ENCODE peak calls at places on chromosome 13, in four cellular contexts. G is ovary, P is stomach, A is SJSA1. U is an unnamed sample.

GRCh38 chr13:98447881-98448641 is 128.8 kb downstream of the STK24 start:
- DNase-seq in G (no peak), P (no peak), A (no peak), U (no peak)

GRCh38 chr13:74129500-74130144 is 4.6 kb downstream of the KLF12 start:
- DNase-seq in G (no peak), P (no peak), A (peak; percentile 6), U (no peak)

GRCh38 chr13:45299194-45299593 is 41.8 kb downstream of the TPT1 start:
- DNase-seq in G (no peak), P (no peak), A (no peak), U (no peak)

GRCh38 chr13:74372511-74372910 is 238.3 kb upstream of the KLF12 start:
- DNase-seq in G (no peak), P (no peak), A (no peak), U (no peak)

GRCh38 chr13:76271728-76272232 is 614.4 kb downstream of the KCTD12 start:
- DNase-seq in G (no peak), P (no peak), A (no peak), U (no peak)

GRCh38 chr13:27783111-27783510 is 9.2 kb upstream of the GSX1 start:
- DNase-seq in G (no peak), P (no peak), A (no peak), U (no peak)

GRCh38 chr13:32645854-32646253 is 59.6 kb downstream of the PDS5B start:
- DNase-seq in G (no peak), P (no peak), A (no peak), U (no peak)

GRCh38 chr13:112806761-112807652 is 117.2 kb downstream of the ATP11A start:
- DNase-seq in G (no peak), P (no peak), A (no peak), U (no peak)

GRCh38 chr13:97339019-97339988 is 94.7 kb upstream of the RAP2A start:
- DNase-seq in G (peak; percentile 67), P (peak; percentile 29), A (no peak), U (no peak)

GRCh38 chr13:48879854-48880253 is 95.9 kb upstream of the FNDC3A start:
- DNase-seq in G (no peak), P (no peak), A (no peak), U (no peak)

GRCh38 chr13:48801255-48801654 is 147.5 kb downstream of the CYSLTR2 start:
- DNase-seq in G (no peak), P (no peak), A (no peak), U (no peak)

GRCh38 chr13:99752373-99752772 is 219.2 kb downstream of the ZIC5 start:
- DNase-seq in G (no peak), P (no peak), A (no peak), U (no peak)

GRCh38 chr13:49435992-49436391 is 7.9 kb downstream of the CAB39L start:
- DNase-seq in G (no peak), P (no peak), A (no peak), U (no peak)

GRCh38 chr13:104326523-104326922 is 1260.3 kb upstream of the SLC10A2 start:
- DNase-seq in G (no peak), P (no peak), A (no peak), U (no peak)

GRCh38 chr13:61339054-61339621 is 76.5 kb downstream of the PCDH20 start:
- DNase-seq in G (no peak), P (no peak), A (no peak), U (peak; percentile 48)

GRCh38 chr13:28558126-28558525 is 63.2 kb upstream of the FLT1 start:
- DNase-seq in G (no peak), P (no peak), A (peak; percentile 88), U (no peak)

GRCh38 chr13:106561551-106562170 is 6.3 kb downstream of the ARGLU1 start:
- DNase-seq in G (no peak), P (no peak), A (no peak), U (no peak)

GRCh38 chr13:112959206-112959605 is 9.8 kb upstream of the MCF2L start:
- DNase-seq in G (peak; percentile 17), P (no peak), A (no peak), U (no peak)

GRCh38 chr13:65456150-65456912 is 1773.8 kb downstream of the PCDH9 start:
- DNase-seq in G (no peak), P (no peak), A (no peak), U (no peak)

GRCh38 chr13:43414111-43414510 is 372.7 kb downstream of the ENOX1 start:
- DNase-seq in G (no peak), P (no peak), A (no peak), U (no peak)

GRCh38 chr13:21075303-21076264 is 14.2 kb upstream of the LATS2 start:
- DNase-seq in G (peak; percentile 60), P (peak; percentile 34), A (no peak), U (peak; percentile 76)

GRCh38 chr13:83883061-83883523 is 818 bp upstream of the SLITRK1 start:
- DNase-seq in G (no peak), P (no peak), A (no peak), U (no peak)

GRCh38 chr13:42707596-42707995 is 73.8 kb upstream of the FAM216B start:
- DNase-seq in G (no peak), P (no peak), A (peak; percentile 24), U (no peak)

GRCh38 chr13:39822437-39822836 is 167.0 kb downstream of the COG6 start:
- DNase-seq in G (no peak), P (no peak), A (no peak), U (no peak)

DNA sequence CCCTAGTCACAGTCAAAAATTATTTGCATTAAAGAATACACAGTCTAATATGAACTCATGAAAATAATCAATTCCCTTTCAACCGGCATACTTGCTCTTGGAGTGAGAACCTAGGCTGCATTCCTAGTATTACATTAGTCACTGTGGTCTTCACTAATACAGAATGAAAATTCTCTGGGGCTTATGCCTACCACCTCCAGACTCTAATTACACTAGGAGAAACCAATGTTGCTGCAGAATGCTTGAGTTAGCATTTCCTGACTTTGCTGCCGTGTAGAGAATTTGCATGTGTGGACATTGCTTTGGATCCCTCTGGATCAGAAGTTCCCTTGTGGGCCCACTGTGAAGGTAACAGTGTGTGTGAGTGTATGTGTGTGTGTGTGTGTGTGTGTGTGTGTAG is 87.8 kb downstream of the CCNA1 start:
- DNase-seq in G (no peak), P (no peak), A (no peak), U (no peak)
- H3K4me3 ChIP-seq in G (no peak overlapping the region), P (no peak overlapping the region), A (no peak overlapping the region), U (no peak overlapping the region)

GRCh38 chr13:31105020-31105800 is 56.5 kb downstream of the HSPH1 start:
- DNase-seq in G (no peak), P (no peak), A (no peak), U (no peak)

GRCh38 chr13:31110169-31110568 is 51.5 kb downstream of the HSPH1 start:
- DNase-seq in G (no peak), P (no peak), A (no peak), U (no peak)

GRCh38 chr13:31101511-31102170 is 60.1 kb downstream of the HSPH1 start:
- DNase-seq in G (no peak), P (no peak), A (no peak), U (no peak)

GRCh38 chr13:31107109-31107508 is 54.6 kb downstream of the HSPH1 start:
- DNase-seq in G (no peak), P (no peak), A (no peak), U (no peak)

DNA sequence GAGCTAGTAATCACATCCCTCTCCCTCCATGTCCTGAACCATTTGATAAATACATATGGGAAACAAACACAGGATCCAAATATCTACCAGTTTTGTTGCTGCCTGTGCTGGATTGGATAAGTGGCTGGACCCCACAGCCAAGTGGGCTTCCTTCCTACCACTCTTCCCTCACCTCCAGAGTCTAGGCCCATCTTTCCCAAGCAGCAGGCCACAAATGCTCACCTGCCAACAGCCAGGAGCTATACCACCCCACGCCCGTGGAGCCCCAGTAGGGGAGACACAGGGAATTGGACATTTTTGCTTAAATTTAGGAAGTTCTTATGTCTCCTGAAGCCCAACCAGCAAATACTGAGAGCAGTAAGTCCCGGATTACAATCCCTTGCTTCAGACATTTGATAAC is 55.8 kb downstream of the HSPH1 start:
- DNase-seq in G (no peak), P (no peak), A (no peak), U (no peak)
- H3K27me3 ChIP-seq in G (no peaks in the 10 kb centered on the region), P (peaks cover 3% of the 10 kb centered on the region), A (peaks cover 3% of the 10 kb centered on the region), U (no peaks in the 10 kb centered on the region)

DNA sequence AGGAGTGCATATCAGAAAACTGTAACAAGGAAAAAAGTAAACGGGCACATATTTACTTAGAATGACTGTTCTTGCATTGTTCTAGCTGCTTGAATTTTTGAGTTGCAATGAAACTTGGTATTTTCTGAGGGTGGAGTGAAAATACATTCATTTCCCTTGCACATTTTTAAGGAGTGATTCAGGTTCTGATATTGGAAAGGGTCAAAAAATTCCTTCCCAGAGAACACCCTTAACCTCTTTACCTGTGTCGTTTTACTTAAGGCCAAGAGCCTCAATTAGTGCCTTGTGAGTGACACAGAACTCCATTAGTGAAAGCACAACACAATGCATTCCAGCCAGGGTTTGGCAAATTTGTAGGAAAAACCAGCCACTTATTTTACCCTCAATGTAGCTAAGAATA is 2.3 kb downstream of the ITGBL1 start:
- DNase-seq in G (no peak), P (no peak), A (peak; percentile 63), U (no peak)
- H3K4me3 ChIP-seq in G (no peak overlapping the region), P (no peak overlapping the region), A (no peak overlapping the region), U (no peak overlapping the region)

DNA sequence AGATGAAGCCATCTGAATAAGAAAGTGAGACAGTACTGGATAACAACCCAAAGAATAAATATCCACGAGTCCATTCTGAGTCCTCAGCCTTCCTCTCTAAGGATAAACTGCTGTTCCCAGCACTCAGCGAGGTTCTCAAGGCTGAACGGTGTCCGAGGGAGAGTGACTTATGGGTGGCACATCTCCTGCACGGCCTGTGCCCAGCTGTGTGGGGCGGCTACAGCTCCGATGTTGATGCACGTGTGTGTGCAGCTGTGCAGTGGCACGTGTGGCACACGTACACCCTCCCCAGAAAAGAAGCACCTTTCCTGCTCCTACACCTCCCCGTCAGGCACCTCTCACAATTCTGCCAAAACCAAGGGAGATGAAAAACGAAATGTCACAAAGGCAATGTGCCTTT is 45.0 kb downstream of the RAB20 start:
- DNase-seq in G (no peak), P (no peak), A (no peak), U (no peak)
- H3K27me3 ChIP-seq in G (no peaks in the 10 kb centered on the region), P (no peaks in the 10 kb centered on the region), A (peaks cover 12% of the 10 kb centered on the region), U (no peaks in the 10 kb centered on the region)